ENCODE peak calls at places on chromosome 16, in five cellular contexts. B is DMS 273 treated with DMSO at 0.1 percent for 48 hours; A is PC-9; S is AG08396; O is stimulated activated CD4-positive, alpha-beta T cell treated with anti-CD3 and anti-CD28 coated beads, TNF-alpha, amount 100 ng/mL, for 4 hours. J is an unnamed sample.

GRCh38 chr16:8677481-8677880 is 3.1 kb downstream of the ABAT start:
- DNase-seq in B (no peak), A (peak), S (no peak), O (no peak), J (no peak)

GRCh38 chr16:51762081-51762995 is 611.3 kb upstream of the SALL1 start:
- DNase-seq in B (peak), A (peak), S (peak), O (no peak), J (no peak)

GRCh38 chr16:69830534-69831211 is 68.5 kb downstream of the WWP2 start:
- DNase-seq in B (no peak), A (no peak), S (no peak), O (no peak), J (no peak)

GRCh38 chr16:58734459-58734787 is 307 bp upstream of the GOT2 start:
- DNase-seq in B (no peak), A (no peak), S (no peak), O (no peak), J (no peak)

GRCh38 chr16:57194512-57194911 is 8.4 kb downstream of the RSPRY1 start:
- DNase-seq in B (no peak), A (peak), S (peak), O (no peak), J (no peak)

GRCh38 chr16:10206215-10206614 is 24.0 kb upstream of the GRIN2A start:
- DNase-seq in B (no peak), A (no peak), S (no peak), O (no peak), J (no peak)

GRCh38 chr16:30604316-30604947 is 5.8 kb downstream of the ZNF689 start:
- DNase-seq in B (no peak), A (no peak), S (no peak), O (no peak), J (no peak)

GRCh38 chr16:69424935-69425784 is 741 bp downstream of the CYB5B start:
- DNase-seq in B (no peak), A (no peak), S (no peak), O (no peak), J (no peak)

GRCh38 chr16:88618182-88618955 is 20.0 kb upstream of the IL17C start:
- DNase-seq in B (no peak), A (no peak), S (no peak), O (no peak), J (no peak)

GRCh38 chr16:58196898-58197313 is 1.0 kb downstream of the CSNK2A2 start:
- DNase-seq in B (no peak), A (no peak), S (peak), O (no peak), J (no peak)

GRCh38 chr16:31382485-31383161 is 10.5 kb upstream of the ITGAD start:
- DNase-seq in B (no peak), A (peak), S (peak), O (peak), J (no peak)

GRCh38 chr16:19688396-19689024 is 29.5 kb downstream of the KNOP1 start:
- DNase-seq in B (no peak), A (no peak), S (no peak), O (no peak), J (no peak)

GRCh38 chr16:29943846-29944669 is 17.8 kb upstream of the TMEM219 start:
- DNase-seq in B (peak), A (peak), S (peak), O (no peak), J (no peak)

GRCh38 chr16:88430185-88430523 is 22.9 kb upstream of the ZFPM1 start:
- DNase-seq in B (no peak), A (no peak), S (no peak), O (no peak), J (no peak)

GRCh38 chr16:86062271-86062965 is 163.5 kb downstream of the IRF8 start:
- DNase-seq in B (no peak), A (no peak), S (no peak), O (no peak), J (no peak)

GRCh38 chr16:30656974-30657865 is 1.0 kb upstream of the FBRS start:
- DNase-seq in B (no peak), A (no peak), S (no peak), O (no peak), J (no peak)

GRCh38 chr16:67025151-67025550 is 3.8 kb upstream of the CBFB start:
- DNase-seq in B (no peak), A (no peak), S (no peak), O (no peak), J (no peak)

GRCh38 chr16:2810651-2811050 is 6.4 kb upstream of the PRSS21 start:
- DNase-seq in B (no peak), A (no peak), S (no peak), O (no peak), J (no peak)